ENCODE peak calls at places on chromosomes 7 and 10, in ten cellular contexts. Z, J, P, Q, R, V, X, E, A and N are unnamed samples.

GRCh38 chr7:156640949-156641485 is 443 bp downstream of the RNF32 start:
- DNase-seq in Z (peak), J (no peak), P (no peak), Q (no peak), R (no peak), V (no peak), X (peak), E (no peak), A (peak), N (no peak)

GRCh38 chr7:17326378-17326777 is 27.9 kb downstream of the AHR start:
- DNase-seq in Z (no peak), J (no peak), P (no peak), Q (no peak), R (no peak), V (no peak), X (no peak), E (no peak), A (no peak), N (no peak)

GRCh38 chr7:64887756-64888508 is 15.1 kb upstream of the ZNF273 start:
- DNase-seq in Z (peak), J (no peak), P (peak), Q (no peak), R (no peak), V (peak), X (peak), E (peak), A (peak), N (no peak)

GRCh38 chr10:19730071-19730470 is 86.2 kb upstream of the PLXDC2 start:
- DNase-seq in Z (no peak), J (peak), P (no peak), Q (no peak), R (no peak), V (no peak), X (no peak), E (peak), A (no peak), N (no peak)

GRCh38 chr7:149669121-149669818 is 104.1 kb downstream of the ZNF467 start:
- DNase-seq in Z (no peak), J (peak), P (no peak), Q (no peak), R (no peak), V (no peak), X (no peak), E (peak), A (no peak), N (no peak)

GRCh38 chr10:104406715-104407517 is 53.3 kb downstream of the CFAP58 start:
- DNase-seq in Z (no peak), J (peak), P (no peak), Q (no peak), R (no peak), V (no peak), X (no peak), E (peak), A (no peak), N (no peak)

GRCh38 chr7:116284390-116284789 is 74.1 kb downstream of the TES start:
- DNase-seq in Z (no peak), J (no peak), P (no peak), Q (no peak), R (no peak), V (no peak), X (no peak), E (no peak), A (no peak), N (no peak)

GRCh38 chr7:51346136-51346535 is 29.5 kb upstream of the COBL start:
- DNase-seq in Z (no peak), J (no peak), P (no peak), Q (no peak), R (no peak), V (no peak), X (no peak), E (no peak), A (no peak), N (no peak)

GRCh38 chr10:100828744-100829102 is 83.3 kb downstream of the PAX2 start:
- DNase-seq in Z (no peak), J (no peak), P (peak), Q (no peak), R (no peak), V (no peak), X (no peak), E (no peak), A (peak), N (no peak)

GRCh38 chr10:23096814-23097549 is 1.6 kb downstream of the MSRB2 start:
- DNase-seq in Z (no peak), J (peak), P (no peak), Q (no peak), R (no peak), V (no peak), X (no peak), E (peak), A (no peak), N (no peak)

GRCh38 chr10:79316671-79317431 is 30.4 kb upstream of the PPIF start:
- DNase-seq in Z (no peak), J (no peak), P (no peak), Q (no peak), R (no peak), V (peak), X (no peak), E (peak), A (no peak), N (no peak)

GRCh38 chr7:142883145-142883544 is 2.4 kb downstream of the TRPV6 start:
- DNase-seq in Z (no peak), J (no peak), P (no peak), Q (no peak), R (no peak), V (no peak), X (no peak), E (no peak), A (no peak), N (no peak)

GRCh38 chr7:68770649-68771048 is 827.6 kb upstream of the AUTS2 start:
- DNase-seq in Z (no peak), J (no peak), P (no peak), Q (no peak), R (no peak), V (no peak), X (no peak), E (no peak), A (no peak), N (no peak)

GRCh38 chr10:74419491-74420466 is 268.8 kb downstream of the ADK start:
- DNase-seq in Z (peak), J (no peak), P (no peak), Q (no peak), R (no peak), V (no peak), X (peak), E (peak), A (peak), N (no peak)

GRCh38 chr7:14761506-14762296 is 140.8 kb downstream of the DGKB start:
- DNase-seq in Z (no peak), J (peak), P (no peak), Q (no peak), R (no peak), V (no peak), X (no peak), E (no peak), A (no peak), N (peak)

GRCh38 chr7:128059143-128059975 is 28.1 kb upstream of the LRRC4 start:
- DNase-seq in Z (no peak), J (no peak), P (peak), Q (no peak), R (no peak), V (no peak), X (no peak), E (no peak), A (no peak), N (no peak)

GRCh38 chr10:7258948-7259523 is 151.8 kb downstream of the SFMBT2 start:
- DNase-seq in Z (no peak), J (no peak), P (peak), Q (no peak), R (no peak), V (no peak), X (peak), E (peak), A (peak), N (no peak)

GRCh38 chr10:47309403-47310089 is 9.5 kb downstream of the GDF10 start:
- DNase-seq in Z (no peak), J (no peak), P (no peak), Q (no peak), R (no peak), V (no peak), X (no peak), E (peak), A (peak), N (no peak)

GRCh38 chr7:73734619-73735525 is 3.7 kb downstream of the ABHD11 start:
- DNase-seq in Z (peak), J (peak), P (peak), Q (peak), R (no peak), V (peak), X (peak), E (peak), A (peak), N (no peak)

GRCh38 chr10:522350-522749 is 167.1 kb downstream of the DIP2C start:
- DNase-seq in Z (no peak), J (no peak), P (no peak), Q (no peak), R (no peak), V (no peak), X (no peak), E (no peak), A (no peak), N (no peak)

GRCh38 chr10:14477408-14477710 is 146.6 kb upstream of the FRMD4A start:
- DNase-seq in Z (no peak), J (peak), P (no peak), Q (no peak), R (no peak), V (no peak), X (no peak), E (no peak), A (no peak), N (no peak)

GRCh38 chr7:127718325-127718724 is 66.3 kb downstream of the SND1 start:
- DNase-seq in Z (no peak), J (no peak), P (no peak), Q (no peak), R (no peak), V (no peak), X (no peak), E (no peak), A (no peak), N (no peak)

GRCh38 chr7:86733783-86734182 is 90.1 kb downstream of the GRM3 start:
- DNase-seq in Z (no peak), J (no peak), P (no peak), Q (no peak), R (no peak), V (no peak), X (no peak), E (no peak), A (no peak), N (no peak)

GRCh38 chr7:108813247-108814014 is 243.8 kb downstream of the DNAJB9 start:
- DNase-seq in Z (no peak), J (no peak), P (no peak), Q (no peak), R (no peak), V (no peak), X (no peak), E (no peak), A (no peak), N (no peak)

GRCh38 chr7:120813089-120813488 is 44.9 kb downstream of the TSPAN12 start:
- DNase-seq in Z (no peak), J (no peak), P (no peak), Q (no peak), R (no peak), V (no peak), X (no peak), E (no peak), A (no peak), N (no peak)